ENCODE peak calls at places on chromosomes 7 and 10, in four cellular contexts. I is activated CD8-positive, alpha-beta memory T cell treated with anti-CD3 and anti-CD28 coated beads, Interleukin-2, amount 10 ng/mL, durations not matched to agents 7 days and 5 days; T is activated naive CD8-positive, alpha-beta T cell treated with anti-CD3 and anti-CD28 coated beads, Interleukin-2, amount 50 U/mL, for 24 hours; W is gastrocnemius medialis. J is an unnamed sample.

GRCh38 chr10:34824870-34825269 is 9.8 kb upstream of the PARD3 start:
- ATAC-seq in W (peak), T (no peak), I (no peak), J (no peak)

GRCh38 chr10:49350856-49351532 is 44.9 kb downstream of the DRGX start:
- ATAC-seq in I (no peak), W (no peak), T (no peak), J (no peak)

GRCh38 chr10:64191304-64191703 is 670.1 kb downstream of the REEP3 start:
- ATAC-seq in T (no peak), W (no peak), I (no peak), J (no peak)

GRCh38 chr10:5229019-5229418 is 32.4 kb downstream of the AKR1C4 start:
- ATAC-seq in I (no peak), W (no peak), T (no peak), J (no peak)

GRCh38 chr7:154387252-154387651 is 335.1 kb downstream of the DPP6 start:
- ATAC-seq in I (no peak), T (no peak), W (no peak), J (no peak)

GRCh38 chr10:90856964-90857634 is 740 bp downstream of the HTR7 start:
- ATAC-seq in T (peak), I (peak), W (peak), J (peak)

GRCh38 chr10:88291289-88292184 is 291.6 kb downstream of the RNLS start:
- ATAC-seq in T (no peak), I (no peak), W (no peak), J (no peak)

GRCh38 chr10:64519427-64519826 is 998.2 kb downstream of the REEP3 start:
- ATAC-seq in I (no peak), W (no peak), T (no peak), J (no peak)

GRCh38 chr7:37385787-37386186 is 62.9 kb downstream of the ELMO1 start:
- ATAC-seq in W (peak), I (no peak), T (no peak), J (no peak)

GRCh38 chr7:141410353-141410752 is 140.9 kb upstream of the AGK start:
- ATAC-seq in W (no peak), T (no peak), I (no peak), J (no peak)

GRCh38 chr7:116834815-116835533 is 27.4 kb upstream of the CAPZA2 start:
- ATAC-seq in T (peak), W (no peak), I (no peak), J (peak)

GRCh38 chr10:48287417-48288391 is 13.2 kb upstream of the FRMPD2 start:
- ATAC-seq in T (peak), W (no peak), I (peak), J (peak)

GRCh38 chr10:89076120-89076519 is 85.5 kb downstream of the FAS start:
- ATAC-seq in W (no peak), I (peak), T (peak), J (peak)

GRCh38 chr10:79293841-79294705 is 53.2 kb upstream of the PPIF start:
- ATAC-seq in I (no peak), W (peak), T (no peak), J (no peak)

GRCh38 chr10:72095195-72095594 is 6.8 kb upstream of the SPOCK2 start:
- ATAC-seq in W (no peak), I (no peak), T (peak), J (peak)

GRCh38 chr7:69882269-69882668 is 284.0 kb downstream of the AUTS2 start:
- ATAC-seq in W (no peak), T (no peak), I (no peak), J (no peak)

GRCh38 chr7:18241543-18242231 is 214.0 kb upstream of the PRPS1L1 start:
- ATAC-seq in W (no peak), I (peak), T (no peak), J (no peak)

GRCh38 chr7:7103343-7104313 is 78.7 kb upstream of the C1GALT1 start:
- ATAC-seq in W (peak), T (no peak), I (peak), J (peak)

GRCh38 chr7:22874904-22875303 is 52.3 kb upstream of the TOMM7 start:
- ATAC-seq in W (no peak), T (no peak), I (no peak), J (no peak)

GRCh38 chr10:100718197-100718742 is 27.1 kb upstream of the PAX2 start:
- ATAC-seq in T (no peak), W (no peak), I (no peak), J (no peak)

GRCh38 chr7:43501881-43502280 is 81.0 kb upstream of the STK17A start:
- ATAC-seq in I (no peak), T (no peak), W (no peak), J (no peak)

GRCh38 chr10:97514344-97514743 is 15.6 kb downstream of the UBTD1 start:
- ATAC-seq in T (no peak), W (peak), I (no peak), J (no peak)

GRCh38 chr7:157712666-157713235 is 375.9 kb downstream of the DNAJB6 start:
- ATAC-seq in I (no peak), T (no peak), W (no peak), J (no peak)

GRCh38 chr7:20260219-20260618 is 43.0 kb upstream of the MACC1 start:
- ATAC-seq in T (no peak), W (no peak), I (no peak), J (no peak)

GRCh38 chr7:135333196-135333595 is 99.6 kb downstream of the STRA8 start:
- ATAC-seq in W (no peak), I (no peak), T (peak), J (peak)

GRCh38 chr7:38177621-38178003 is 433 bp upstream of the STARD3NL start:
- ATAC-seq in T (no peak), W (no peak), I (no peak), J (no peak)

GRCh38 chr7:105269397-105269796 is 119.3 kb downstream of the SRPK2 start:
- ATAC-seq in W (peak), I (peak), T (no peak), J (peak)

GRCh38 chr10:43221419-43222293 is 45.2 kb downstream of the RASGEF1A start:
- ATAC-seq in T (peak), I (peak), W (no peak), J (no peak)

GRCh38 chr10:73859441-73860049 is 14.8 kb downstream of the CAMK2G start:
- ATAC-seq in I (peak), T (peak), W (peak), J (peak)

GRCh38 chr10:2083591-2083990 is 346.3 kb upstream of the ADARB2 start:
- ATAC-seq in W (no peak), T (no peak), I (no peak), J (no peak)

GRCh38 chr7:129053938-129054437 is 923 bp downstream of the TNPO3 start:
- ATAC-seq in I (no peak), T (no peak), W (no peak), J (peak)

GRCh38 chr7:75614390-75614789 is 122.3 kb downstream of the SPDYE5 start:
- ATAC-seq in T (no peak), I (no peak), W (no peak), J (no peak)

GRCh38 chr10:59563506-59563905 is 146.1 kb downstream of the SLC16A9 start:
- ATAC-seq in I (no peak), T (no peak), W (no peak), J (no peak)

GRCh38 chr7:136056827-136057226 is 79.7 kb upstream of the MTPN start:
- ATAC-seq in W (no peak), I (no peak), T (no peak), J (no peak)

GRCh38 chr7:123823898-123824753 is 20.8 kb upstream of the HYAL4 start:
- ATAC-seq in T (peak), I (peak), W (no peak), J (peak)

GRCh38 chr10:75440271-75440793 is 8.9 kb downstream of the LRMDA start:
- ATAC-seq in T (no peak), W (no peak), I (no peak), J (no peak)